ENCODE peak calls at places on chromosomes 2 and 18, in ten cellular contexts. V, B, L, G, C, J, Q, E, O and M are unnamed samples. For H3K9me3, the result is how much of the 10 kb centered on the place peaks cover.

GRCh38 chr2:179428659-179429058 is 164.0 kb upstream of the SESTD1 start:
- DNase-seq in Q (no peak), C (no peak), O (no peak), L (no peak), J (no peak), V (no peak), E (no peak), B (peak), G (no peak), M (no peak)

GRCh38 chr2:8872821-8873432 is 35.5 kb upstream of the KIDINS220 start:
- DNase-seq in B (no peak), E (no peak), L (no peak), V (no peak), C (peak), Q (no peak), G (peak), O (peak), J (no peak), M (no peak)

GRCh38 chr2:6945821-6946220 is 28.6 kb downstream of the RNF144A start:
- DNase-seq in J (no peak), L (peak), O (no peak), Q (no peak), V (no peak), G (peak), B (no peak), C (no peak), E (no peak), M (no peak)

GRCh38 chr2:240137596-240138274 is 1.6 kb upstream of the COPS9 start:
- DNase-seq in C (no peak), Q (no peak), G (no peak), J (no peak), V (no peak), L (no peak), E (no peak), B (no peak), O (no peak), M (no peak)

GRCh38 chr2:1041012-1041805 is 90.6 kb downstream of the SNTG2 start:
- DNase-seq in C (no peak), J (no peak), B (no peak), E (no peak), Q (no peak), G (no peak), L (no peak), O (no peak), V (no peak), M (no peak)

GRCh38 chr18:74396252-74397204 is 60.6 kb downstream of the DIPK1C start:
- DNase-seq in J (no peak), O (peak), L (no peak), V (no peak), C (peak), B (no peak), Q (no peak), E (no peak), G (no peak), M (no peak)

GRCh38 chr2:73994544-73994831 is 9.8 kb downstream of the TET3 start:
- DNase-seq in B (no peak), V (no peak), L (no peak), Q (no peak), C (no peak), G (no peak), O (no peak), E (no peak), J (no peak), M (no peak)

GRCh38 chr2:146987996-146988395 is 856.8 kb upstream of the ACVR2A start:
- DNase-seq in V (no peak), J (no peak), G (no peak), O (no peak), C (no peak), Q (no peak), L (no peak), B (no peak), E (no peak), M (no peak)

GRCh38 chr2:240041363-240041762 is 11.1 kb upstream of the OR6B2 start:
- DNase-seq in Q (no peak), G (no peak), B (no peak), J (no peak), C (no peak), V (no peak), E (no peak), L (no peak), O (no peak), M (no peak)

GRCh38 chr2:125004091-125004800 is 979.2 kb downstream of the CNTNAP5 start:
- DNase-seq in B (no peak), J (no peak), V (no peak), E (no peak), Q (no peak), C (no peak), L (no peak), G (no peak), O (no peak), M (no peak)

GRCh38 chr18:48802543-48803428 is 148.0 kb downstream of the SMAD7 start:
- DNase-seq in O (no peak), J (no peak), B (no peak), V (peak), E (no peak), L (peak), Q (no peak), G (no peak), C (no peak), M (peak)

GRCh38 chr2:164314148-164314547 is 307.1 kb downstream of the GRB14 start:
- DNase-seq in V (no peak), O (no peak), C (peak), G (peak), E (no peak), J (no peak), L (no peak), B (no peak), Q (no peak), M (no peak)

GRCh38 chr18:47883771-47884413 is 46.6 kb downstream of the SMAD2 start:
- DNase-seq in V (no peak), C (peak), B (peak), L (no peak), O (peak), G (no peak), E (peak), Q (no peak), J (no peak), M (no peak)

GRCh38 chr18:48832961-48833700 is 117.6 kb downstream of the SMAD7 start:
- DNase-seq in B (no peak), G (no peak), L (peak), C (peak), J (no peak), O (no peak), E (peak), V (peak), Q (no peak), M (no peak)

GRCh38 chr2:15145046-15145817 is 415.9 kb downstream of the NBAS start:
- DNase-seq in Q (no peak), B (no peak), J (no peak), C (no peak), V (no peak), E (no peak), G (no peak), L (no peak), O (no peak), M (no peak)

GRCh38 chr2:15149063-15149462 is 412.1 kb downstream of the NBAS start:
- DNase-seq in G (no peak), V (no peak), Q (no peak), O (no peak), E (no peak), L (no peak), C (no peak), B (no peak), J (no peak), M (no peak)

GRCh38 chr2:15145919-15146318 is 415.2 kb downstream of the NBAS start:
- DNase-seq in C (no peak), J (no peak), Q (no peak), O (no peak), V (no peak), L (no peak), E (no peak), G (no peak), B (no peak), M (no peak)

GRCh38 chr2:15142069-15142689 is 419.0 kb downstream of the NBAS start:
- DNase-seq in B (no peak), C (peak), O (peak), Q (no peak), V (no peak), G (peak), L (no peak), E (no peak), J (peak), M (peak)

DNA sequence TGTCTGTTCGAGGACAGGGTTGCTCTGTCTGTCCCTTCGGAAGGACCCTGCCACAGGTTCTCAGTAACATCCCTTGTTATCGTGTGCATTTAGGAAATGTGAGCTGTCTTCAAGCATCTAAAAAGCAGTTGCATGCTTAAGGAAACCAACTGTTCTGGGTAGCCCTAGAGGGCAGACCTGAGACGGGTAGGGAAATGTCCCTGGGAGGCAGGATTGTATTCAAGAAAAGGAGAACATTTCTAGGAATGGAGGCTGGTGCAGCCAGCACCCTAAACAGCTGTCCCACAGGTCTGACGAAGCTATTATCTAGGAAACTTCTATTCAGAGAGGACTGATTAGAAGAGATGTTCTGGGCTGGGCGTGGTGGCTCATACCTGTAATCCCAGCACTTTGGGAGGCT is 414.2 kb downstream of the NBAS start:
- DNase-seq in V (no peak), C (no peak), O (no peak), E (no peak), G (no peak), B (no peak), Q (no peak), L (no peak), J (no peak), M (no peak)
- H3K9me3 ChIP-seq in V (under half), C (under half), O (under half), E (under half), G (under half), B (under half), Q (under half), L (under half), J (under half), M (under half)

GRCh38 chr2:95275151-95275515 is 884 bp downstream of the PROM2 start:
- DNase-seq in G (no peak), O (no peak), L (no peak), B (peak), Q (no peak), J (no peak), E (no peak), V (no peak), C (no peak), M (no peak)

GRCh38 chr2:95272299-95272751 is 1.9 kb upstream of the PROM2 start:
- DNase-seq in V (no peak), C (no peak), G (peak), E (peak), B (no peak), O (no peak), Q (no peak), L (no peak), J (no peak), M (no peak)

GRCh38 chr2:95274291-95275150 is at the start of gene PROM2:
- DNase-seq in G (peak), B (peak), V (no peak), C (no peak), E (no peak), J (no peak), Q (no peak), L (no peak), O (no peak), M (peak)

GRCh38 chr2:95272781-95273180 is 1.5 kb upstream of the PROM2 start:
- DNase-seq in B (no peak), E (peak), Q (no peak), J (no peak), G (no peak), O (no peak), L (no peak), V (no peak), C (no peak), M (no peak)

GRCh38 chr2:95273911-95274290 is 348 bp upstream of the PROM2 start:
- DNase-seq in G (no peak), J (no peak), C (no peak), O (no peak), L (no peak), V (no peak), Q (no peak), E (no peak), B (peak), M (no peak)
- H3K9me3 ChIP-seq in G (under half), J (under half), C (under half), O (under half), L (under half), V (under half), Q (under half), E (under half), B (under half), M (under half)

GRCh38 chr2:63525905-63526304 is 62.4 kb downstream of the WDPCP start:
- DNase-seq in C (no peak), E (no peak), Q (no peak), O (no peak), L (no peak), V (no peak), J (no peak), B (no peak), G (no peak), M (no peak)

DNA sequence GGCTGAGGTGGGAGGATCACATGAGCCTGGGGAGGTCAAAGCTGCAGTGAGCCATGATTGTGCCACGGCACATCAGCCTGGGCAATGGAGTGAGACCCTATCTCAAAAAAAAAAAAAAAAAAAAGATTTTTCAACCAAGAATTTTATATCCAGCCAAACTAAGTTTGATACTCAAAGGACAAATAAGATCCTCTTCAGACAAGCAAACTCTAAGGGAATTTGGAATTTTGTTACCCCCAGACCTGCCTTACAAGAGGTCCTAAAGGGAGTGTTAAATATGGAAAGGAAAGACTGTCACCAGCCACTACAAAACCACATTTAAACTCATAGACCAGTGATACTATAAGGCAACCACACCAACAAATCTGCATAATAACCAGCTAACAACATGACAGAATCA is 67.5 kb downstream of the WDPCP start:
- DNase-seq in C (no peak), J (no peak), V (no peak), L (no peak), O (no peak), Q (no peak), G (no peak), E (no peak), B (no peak), M (no peak)
- H3K9me3 ChIP-seq in C (under half), J (under half), V (under half), L (under half), O (under half), Q (under half), G (under half), E (under half), B (under half), M (under half)

DNA sequence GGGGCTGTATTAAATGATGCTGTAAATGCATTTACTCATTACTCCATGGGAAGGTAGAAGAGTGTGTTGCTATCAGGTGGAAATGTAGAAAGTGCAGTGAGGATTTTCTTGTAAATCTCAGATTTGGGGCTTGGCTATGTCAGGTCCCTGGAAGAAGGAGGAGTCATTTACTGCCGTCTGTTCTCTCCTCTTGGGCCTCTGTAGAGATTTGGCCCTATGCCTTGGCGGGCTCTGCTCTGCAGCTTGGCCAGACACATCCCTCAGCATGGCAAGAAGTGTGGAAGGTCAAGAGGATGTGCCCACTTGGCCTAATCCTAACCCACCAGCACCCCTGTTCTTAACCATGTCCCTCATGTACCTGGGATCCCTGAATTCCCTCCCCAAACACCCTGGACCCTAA is 6.7 kb downstream of the IL1R1 start:
- DNase-seq in L (no peak), Q (no peak), V (no peak), O (no peak), G (no peak), E (no peak), B (no peak), J (no peak), C (no peak), M (no peak)
- H3K9me3 ChIP-seq in L (under half), Q (under half), V (half or more), O (under half), G (under half), E (under half), B (under half), J (under half), C (under half), M (under half)